ENCODE peak calls at places on chromosome 9, in four cellular contexts. X is GM12878, N is H1, Z is K562. F is an unnamed sample.

GRCh38 chr9:4137755-4138154 is 162.1 kb downstream of the GLIS3 start:
- DNase-seq in Z (no peak), X (no peak), N (no peak), F (no peak)

GRCh38 chr9:136392538-136393449 is 7.2 kb downstream of the SNAPC4 start:
- DNase-seq in X (no peak), Z (no peak), N (no peak), F (no peak)

GRCh38 chr9:91778031-91778430 is 172.0 kb downstream of the ROR2 start:
- DNase-seq in N (no peak), X (no peak), Z (no peak), F (no peak)

GRCh38 chr9:137160716-137161557 is 8.9 kb downstream of the LRRC26 start:
- DNase-seq in N (no peak), X (no peak), Z (no peak), F (no peak)

GRCh38 chr9:124054671-124055212 is 43.2 kb downstream of the LHX2 start:
- DNase-seq in X (peak; percentile 87), Z (no peak), N (no peak), F (no peak)

GRCh38 chr9:134554011-134554749 is 87.4 kb upstream of the COL5A1 start:
- DNase-seq in N (no peak), Z (no peak), X (no peak), F (no peak)

GRCh38 chr9:76680716-76681431 is 83.4 kb upstream of the PCA3 start:
- DNase-seq in N (no peak), Z (no peak), X (no peak), F (no peak)

GRCh38 chr9:84371737-84372136 is 31.2 kb upstream of the SLC28A3 start:
- DNase-seq in Z (no peak), N (no peak), X (no peak), F (no peak)

GRCh38 chr9:35771524-35771923 is 17.4 kb upstream of the MSMP start:
- DNase-seq in N (no peak), Z (peak; percentile 34), X (no peak), F (no peak)

GRCh38 chr9:37301369-37302172 is 120.9 kb upstream of the GRHPR start:
- DNase-seq in N (no peak), X (no peak), Z (no peak), F (no peak)

GRCh38 chr9:109440117-109440515 is 58.0 kb downstream of the PTPN3 start:
- DNase-seq in Z (no peak), N (no peak), X (no peak), F (no peak)

GRCh38 chr9:121201045-121201737 is 478 bp downstream of the RAB14 start:
- DNase-seq in Z (peak; percentile 78), N (no peak), X (no peak), F (no peak)

GRCh38 chr9:111831371-111832108 is 36.8 kb upstream of the SHOC1 start:
- DNase-seq in N (no peak), Z (no peak), X (no peak), F (no peak)

GRCh38 chr9:36781532-36781931 is 208.8 kb downstream of the MELK start:
- DNase-seq in Z (no peak), X (no peak), N (no peak), F (peak; percentile 13)

GRCh38 chr9:22211588-22212360 is 202.7 kb upstream of the CDKN2B start:
- DNase-seq in N (no peak), Z (no peak), X (no peak), F (peak; percentile 79)

GRCh38 chr9:68966496-68966944 is 47.4 kb downstream of the PRKACG start:
- DNase-seq in N (no peak), X (peak; percentile 46), Z (no peak), F (no peak)

GRCh38 chr9:7209990-7210389 is 452.2 kb downstream of the KDM4C start:
- DNase-seq in X (no peak), Z (no peak), N (no peak), F (no peak)

GRCh38 chr9:133238272-133238850 is 29.3 kb upstream of the OBP2B start:
- DNase-seq in N (peak; percentile 92), Z (peak; percentile 99), X (no peak), F (peak; percentile 67)
- TF ChIP-seq RAD21 in N (no peak), Z (no peak), X (no peak), F (no peak)

GRCh38 chr9:107973451-107973850 is 483.9 kb upstream of the KLF4 start:
- DNase-seq in Z (no peak), X (no peak), N (no peak), F (no peak)
- TF ChIP-seq EGR1 in Z (no peak), X (no peak), N (no peak), F (no peak)

GRCh38 chr9:34375901-34376595 is 650 bp downstream of the MYORG start:
- DNase-seq in X (no peak), N (no peak), Z (peak; percentile 48), F (no peak)
- H2AFZ ChIP-seq in X (peak overlapping the region; percentile 92), N (peak overlapping the region; percentile 51), Z (peak overlapping the region; percentile 78), F (peak overlapping the region; percentile 70)

GRCh38 chr9:88819471-88819870 is 171.8 kb upstream of the S1PR3 start:
- DNase-seq in N (no peak), X (no peak), Z (no peak), F (no peak)
- TF ChIP-seq RAD21 in N (no peak), X (no peak), Z (no peak), F (no peak)

GRCh38 chr9:72140582-72140981 is 8.7 kb upstream of the GDA start:
- DNase-seq in N (no peak), X (no peak), Z (no peak), F (no peak)
- TF ChIP-seq EGR1 in N (no peak), X (no peak), Z (no peak), F (no peak)

GRCh38 chr9:10079284-10079964 is 533.4 kb downstream of the PTPRD start:
- DNase-seq in X (no peak), Z (no peak), N (no peak), F (no peak)
- H2AFZ ChIP-seq in X (no peak overlapping the region), Z (no peak overlapping the region), N (peak overlapping the region; percentile 78), F (no peak overlapping the region)

GRCh38 chr9:127212453-127212852 is 52.1 kb upstream of the GARNL3 start:
- DNase-seq in Z (no peak), X (no peak), N (no peak), F (no peak)
- TF ChIP-seq RAD21 in Z (no peak), X (no peak), N (no peak), F (no peak)

GRCh38 chr9:117869287-117869686 is 165.1 kb downstream of the TLR4 start:
- DNase-seq in Z (no peak), X (no peak), N (no peak), F (no peak)
- TF ChIP-seq EGR1 in Z (no peak), X (no peak), N (no peak), F (no peak)

GRCh38 chr9:90001756-90002155 is 396.9 kb downstream of the GADD45G start:
- DNase-seq in X (no peak), Z (no peak), N (no peak), F (no peak)

GRCh38 chr9:90000925-90001324 is 396.1 kb downstream of the GADD45G start:
- DNase-seq in Z (no peak), X (no peak), N (no peak), F (no peak)

GRCh38 chr9:90003046-90003355 is 398.2 kb downstream of the GADD45G start:
- DNase-seq in X (no peak), Z (no peak), N (no peak), F (no peak)

GRCh38 chr9:89999534-90000370 is 394.9 kb downstream of the GADD45G start:
- DNase-seq in N (no peak), X (peak; percentile 61), Z (no peak), F (no peak)

GRCh38 chr9:90002299-90003045 is 397.7 kb downstream of the GADD45G start:
- DNase-seq in Z (no peak), N (no peak), X (no peak), F (no peak)
- H2AFZ ChIP-seq in Z (no peak overlapping the region), N (no peak overlapping the region), X (no peak overlapping the region), F (no peak overlapping the region)

F was measured in HCT116.